ENCODE peak calls at places on chromosomes 7 and 10, in nine cellular contexts. E is naive thymus-derived CD8-positive, alpha-beta T cell; Z is activated CD4-positive, alpha-beta T cell treated with anti-CD3 and anti-CD28 coated beads, Interleukin-2, amount 10 ng/mL, durations not matched to agents 24 days and 14 days; K is effector CD4-positive, alpha-beta T cell; H is GM23338; W is OCI-M1; V is T-helper 1 cell; B is astrocyte of the spinal cord; G is cardiac fibroblast. P is an unnamed sample.

GRCh38 chr10:26556756-26557640 is 118.9 kb downstream of the APBB1IP start:
- DNase-seq in B (peak), V (peak), E (peak), G (peak), K (peak), W (peak), Z (peak), H (peak), P (no peak)

GRCh38 chr7:142482899-142483658 is 225.2 kb upstream of the PRSS58 start:
- DNase-seq in K (peak), E (peak), V (peak), G (peak), W (peak), H (peak), B (peak), Z (peak), P (peak)

GRCh38 chr10:79472951-79473350 is 27.5 kb upstream of the ZCCHC24 start:
- DNase-seq in W (no peak), G (no peak), B (no peak), Z (no peak), H (no peak), V (no peak), K (no peak), E (no peak), P (no peak)

GRCh38 chr7:30302656-30303311 is 18.4 kb downstream of the ZNRF2 start:
- DNase-seq in Z (no peak), H (no peak), B (no peak), E (no peak), V (no peak), W (no peak), G (no peak), K (no peak), P (no peak)

GRCh38 chr7:16616542-16616941 is 29.0 kb downstream of the ANKMY2 start:
- DNase-seq in W (no peak), E (no peak), Z (no peak), V (no peak), K (no peak), G (no peak), H (peak), B (no peak), P (no peak)

GRCh38 chr10:127872871-127873600 is 19.7 kb downstream of the CLRN3 start:
- DNase-seq in W (no peak), G (no peak), B (no peak), K (no peak), V (no peak), H (no peak), E (no peak), Z (no peak), P (peak)

GRCh38 chr7:150368884-150369739 is 490 bp downstream of the REPIN1 start:
- DNase-seq in H (peak), B (peak), G (peak), V (peak), W (peak), E (peak), K (peak), Z (peak), P (peak)

GRCh38 chr10:93813507-93814465 is 56.0 kb downstream of the LGI1 start:
- DNase-seq in Z (peak), E (no peak), B (peak), H (peak), G (peak), K (peak), V (peak), W (peak), P (peak)

GRCh38 chr7:9124320-9124719 is 690.9 kb downstream of the NXPH1 start:
- DNase-seq in G (no peak), V (no peak), B (no peak), Z (no peak), W (no peak), K (no peak), H (no peak), E (no peak), P (no peak)

GRCh38 chr7:19773361-19773760 is at the start of gene TMEM196:
- DNase-seq in V (no peak), W (no peak), K (no peak), Z (no peak), G (no peak), H (peak), E (no peak), B (no peak), P (no peak)

GRCh38 chr7:134927076-134927475 is 59.2 kb upstream of the AGBL3 start:
- DNase-seq in G (no peak), W (no peak), K (no peak), Z (no peak), H (no peak), V (no peak), E (no peak), B (no peak), P (no peak)

P was measured in mucosa of gallbladder.